ENCODE peak calls at places on chromosomes 7 and 10, in five cellular contexts. K, T, W, U and F are unnamed samples.

GRCh38 chr10:89640242-89640641 is 4.8 kb downstream of the PANK1 start:
- DNase-seq in K (no peak), T (no peak), W (no peak), U (no peak), F (no peak)

GRCh38 chr7:29839302-29839701 is 33.0 kb downstream of the WIPF3 start:
- DNase-seq in K (no peak), T (no peak), W (no peak), U (no peak), F (no peak)

GRCh38 chr7:4237296-4238235 is 444.5 kb upstream of the FOXK1 start:
- DNase-seq in K (no peak), T (no peak), W (no peak), U (no peak), F (no peak)

GRCh38 chr7:113370910-113371309 is 252.6 kb upstream of the SMIM30 start:
- DNase-seq in K (no peak), T (no peak), W (no peak), U (no peak), F (no peak)

GRCh38 chr7:128135275-128136214 is 104.3 kb upstream of the LRRC4 start:
- DNase-seq in K (peak), T (peak), W (no peak), U (peak), F (peak)

GRCh38 chr10:4061441-4061951 is 276.5 kb upstream of the KLF6 start:
- DNase-seq in K (no peak), T (no peak), W (peak), U (no peak), F (no peak)

GRCh38 chr10:115093776-115094361 is 704 bp downstream of the ATRNL1 start:
- DNase-seq in K (peak), T (peak), W (no peak), U (no peak), F (no peak)

GRCh38 chr10:103727546-103727963 is 127.8 kb downstream of the SH3PXD2A start:
- DNase-seq in K (no peak), T (no peak), W (no peak), U (no peak), F (no peak)

GRCh38 chr7:77982926-77983550 is 184.5 kb downstream of the PHTF2 start:
- DNase-seq in K (no peak), T (no peak), W (no peak), U (no peak), F (no peak)

GRCh38 chr7:91064938-91065337 is 199.3 kb upstream of the FZD1 start:
- DNase-seq in K (no peak), T (no peak), W (no peak), U (no peak), F (no peak)

GRCh38 chr7:93711926-93712325 is 137.4 kb upstream of the CALCR start:
- DNase-seq in K (no peak), T (no peak), W (no peak), U (no peak), F (no peak)

GRCh38 chr7:128162666-128163065 is 78.4 kb upstream of the LEP start:
- DNase-seq in K (peak), T (no peak), W (no peak), U (no peak), F (no peak)

GRCh38 chr10:24961582-24961981 is 9.2 kb upstream of the PRTFDC1 start:
- DNase-seq in K (no peak), T (no peak), W (no peak), U (no peak), F (no peak)

GRCh38 chr10:126521354-126521753 is 133.1 kb upstream of the ADAM12 start:
- DNase-seq in K (no peak), T (no peak), W (no peak), U (no peak), F (no peak)

GRCh38 chr10:24209946-24210491 is 1.1 kb downstream of the KIAA1217 start:
- DNase-seq in K (no peak), T (no peak), W (no peak), U (peak), F (no peak)

GRCh38 chr10:102394079-102394800 is 1.3 kb upstream of the NFKB2 start:
- DNase-seq in K (peak), T (peak), W (peak), U (peak), F (peak)

GRCh38 chr7:115933463-115933862 is 97.1 kb downstream of the TFEC start:
- DNase-seq in K (no peak), T (no peak), W (no peak), U (no peak), F (no peak)

GRCh38 chr10:52729259-52730104 is 43.1 kb downstream of the MBL2 start:
- DNase-seq in K (no peak), T (no peak), W (no peak), U (no peak), F (peak)

GRCh38 chr7:6256709-6257535 is 15.5 kb downstream of the CYTH3 start:
- DNase-seq in K (no peak), T (no peak), W (no peak), U (no peak), F (peak)